ENCODE peak calls at places on chromosomes 2 and 18, in six cellular contexts. O is B cell, B is Calu3, Q is WTC11, A is bronchial epithelial cell, K is body of pancreas. W is an unnamed sample.

GRCh38 chr18:8301427-8302172 is 307.6 kb upstream of the RAB12 start:
- DNase-seq in O (no peak), B (peak), Q (no peak), A (no peak), K (peak), W (no peak)

GRCh38 chr2:226274143-226274542 is 525.5 kb downstream of the IRS1 start:
- DNase-seq in O (no peak), B (no peak), Q (no peak), A (peak), K (no peak), W (no peak)

GRCh38 chr2:231710751-231711676 is 2.7 kb downstream of the PTMA start:
- DNase-seq in O (no peak), B (peak), Q (no peak), A (no peak), K (no peak), W (no peak)

GRCh38 chr18:23964282-23965238 is 50.0 kb upstream of the TTC39C start:
- DNase-seq in O (no peak), B (peak), Q (no peak), A (peak), K (no peak), W (no peak)

GRCh38 chr2:157185828-157186227 is 71.7 kb upstream of the GALNT5 start:
- DNase-seq in O (no peak), B (no peak), Q (no peak), A (no peak), K (no peak), W (no peak)

GRCh38 chr18:69495841-69496533 is 95.3 kb downstream of the DOK6 start:
- DNase-seq in O (no peak), B (no peak), Q (no peak), A (no peak), K (no peak), W (no peak)

GRCh38 chr2:28405537-28405936 is 12.9 kb downstream of the FOSL2 start:
- DNase-seq in O (no peak), B (no peak), Q (no peak), A (no peak), K (no peak), W (no peak)

GRCh38 chr2:19362652-19363473 is 4.4 kb upstream of the OSR1 start:
- DNase-seq in O (peak), B (peak), Q (peak), A (peak), K (peak), W (peak)

GRCh38 chr2:150705767-150706166 is 218.3 kb upstream of the RND3 start:
- DNase-seq in O (no peak), B (no peak), Q (no peak), A (peak), K (no peak), W (no peak)

GRCh38 chr2:227903395-227903794 is 32.0 kb downstream of the DAW1 start:
- DNase-seq in O (no peak), B (no peak), Q (no peak), A (no peak), K (no peak), W (no peak)

GRCh38 chr18:47749195-47749973 is 181.1 kb downstream of the SMAD2 start:
- DNase-seq in O (peak), B (peak), Q (peak), A (peak), K (peak), W (peak)

GRCh38 chr2:46269545-46270273 is 27.5 kb upstream of the EPAS1 start:
- DNase-seq in O (no peak), B (no peak), Q (no peak), A (no peak), K (no peak), W (no peak)

GRCh38 chr2:105581568-105581944 is 163.2 kb upstream of the NCK2 start:
- DNase-seq in O (no peak), B (no peak), Q (no peak), A (peak), K (no peak), W (no peak)

GRCh38 chr2:151815821-151816489 is 12.3 kb downstream of the ARL5A start:
- DNase-seq in O (no peak), B (no peak), Q (no peak), A (no peak), K (no peak), W (no peak)

GRCh38 chr2:20196053-20196880 is 28.7 kb downstream of the SDC1 start:
- DNase-seq in O (no peak), B (peak), Q (no peak), A (no peak), K (peak), W (no peak)

GRCh38 chr2:195648780-195649179 is 8.2 kb upstream of the SLC39A10 start:
- DNase-seq in O (no peak), B (no peak), Q (no peak), A (no peak), K (no peak), W (no peak)

GRCh38 chr18:12477606-12478005 is 69.9 kb downstream of the PRELID3A start:
- DNase-seq in O (no peak), B (no peak), Q (no peak), A (no peak), K (no peak), W (no peak)

GRCh38 chr18:44715245-44715644 is 34.6 kb downstream of the SETBP1 start:
- DNase-seq in O (no peak), B (no peak), Q (no peak), A (peak), K (no peak), W (no peak)

GRCh38 chr18:51617167-51617566 is 419.7 kb upstream of the MEX3C start:
- DNase-seq in O (no peak), B (no peak), Q (no peak), A (peak), K (no peak), W (no peak)

GRCh38 chr2:240933048-240933965 is 27.2 kb downstream of the CROCC2 start:
- DNase-seq in O (peak), B (no peak), Q (peak), A (no peak), K (no peak), W (no peak)

GRCh38 chr2:152298754-152299153 is 36.2 kb upstream of the FMNL2 start:
- DNase-seq in O (no peak), B (no peak), Q (no peak), A (peak), K (no peak), W (no peak)

GRCh38 chr2:127597046-127597983 is 48.6 kb upstream of the GPR17 start:
- DNase-seq in O (no peak), B (no peak), Q (no peak), A (no peak), K (no peak), W (no peak)

GRCh38 chr18:28063181-28063790 is 113.6 kb downstream of the CDH2 start:
- DNase-seq in O (no peak), B (no peak), Q (no peak), A (peak), K (no peak), W (no peak)

GRCh38 chr18:777021-777420 is 35.0 kb downstream of the YES1 start:
- DNase-seq in O (no peak), B (no peak), Q (no peak), A (peak), K (no peak), W (no peak)

GRCh38 chr2:23248667-23249066 is 136.3 kb upstream of the KLHL29 start:
- DNase-seq in O (no peak), B (no peak), Q (no peak), A (no peak), K (no peak), W (no peak)

GRCh38 chr2:177344316-177344715 is 48.3 kb upstream of the AGPS start:
- DNase-seq in O (no peak), B (no peak), Q (no peak), A (no peak), K (no peak), W (no peak)
- TF ChIP-seq CTCF in O (no peak), B (no peak), Q (no peak), A (no peak), K (no peak), W (no peak)

DNA sequence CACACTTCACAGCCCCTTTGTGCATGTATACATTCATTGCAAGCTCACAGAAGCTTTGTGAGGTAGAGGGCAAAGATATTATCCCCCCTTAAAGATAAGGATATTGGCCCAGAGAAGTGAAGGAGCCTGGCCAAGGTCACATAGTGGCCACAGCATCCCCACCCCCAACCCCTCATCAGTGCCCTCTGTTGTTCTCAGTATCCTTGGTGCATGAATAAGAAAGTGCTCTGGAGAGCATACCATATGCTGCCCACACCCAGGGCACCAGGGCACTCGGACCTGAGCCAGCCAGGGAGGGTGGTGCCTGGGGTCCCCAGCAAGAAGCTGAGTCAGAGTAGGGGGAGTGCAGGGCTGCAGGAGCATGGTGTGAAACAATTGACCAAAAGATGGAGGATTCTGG is 3.3 kb downstream of the DYSF start:
- DNase-seq in O (no peak), B (no peak), Q (no peak), A (no peak), K (no peak), W (no peak)
- TF ChIP-seq CTCF in O (no peak), B (no peak), Q (no peak), A (no peak), K (no peak), W (no peak)

DNA sequence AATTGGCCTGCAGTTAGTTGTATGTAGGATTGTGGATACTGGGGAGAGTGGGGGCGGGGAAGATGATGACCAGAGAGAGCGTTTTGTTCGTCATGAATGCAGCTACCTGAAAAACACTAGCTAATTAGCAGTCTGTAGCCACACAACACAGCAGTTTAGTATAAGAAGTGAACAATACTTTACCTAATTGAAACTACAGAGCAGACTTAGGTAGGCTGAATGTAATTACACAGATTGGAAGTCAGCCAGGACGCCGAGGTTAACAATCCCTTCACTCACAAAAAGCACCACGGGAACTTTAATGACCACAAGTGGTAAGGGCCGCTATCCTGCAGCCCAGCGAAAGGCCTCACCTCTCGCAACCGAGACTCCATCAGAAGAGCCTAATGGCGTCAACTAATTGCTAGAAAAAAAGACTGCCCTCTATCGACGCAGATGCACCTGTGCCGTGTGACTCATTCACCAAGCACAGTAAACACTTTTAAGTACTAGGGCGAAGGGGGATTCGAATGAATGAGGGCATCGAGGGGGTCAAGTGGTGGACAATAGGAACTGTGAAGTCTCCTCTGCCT is 591.0 kb downstream of the ARHGAP15 start:
- DNase-seq in O (no peak), B (no peak), Q (peak), A (no peak), K (no peak), W (no peak)
- TF ChIP-seq CTCF in O (no peak), B (no peak), Q (no peak), A (no peak), K (no peak), W (no peak)

GRCh38 chr2:119706196-119706595 is 27.2 kb downstream of the TMEM177 start:
- DNase-seq in O (no peak), B (no peak), Q (no peak), A (no peak), K (no peak), W (no peak)
- TF ChIP-seq CTCF in O (no peak), B (no peak), Q (no peak), A (no peak), K (no peak), W (no peak)

DNA sequence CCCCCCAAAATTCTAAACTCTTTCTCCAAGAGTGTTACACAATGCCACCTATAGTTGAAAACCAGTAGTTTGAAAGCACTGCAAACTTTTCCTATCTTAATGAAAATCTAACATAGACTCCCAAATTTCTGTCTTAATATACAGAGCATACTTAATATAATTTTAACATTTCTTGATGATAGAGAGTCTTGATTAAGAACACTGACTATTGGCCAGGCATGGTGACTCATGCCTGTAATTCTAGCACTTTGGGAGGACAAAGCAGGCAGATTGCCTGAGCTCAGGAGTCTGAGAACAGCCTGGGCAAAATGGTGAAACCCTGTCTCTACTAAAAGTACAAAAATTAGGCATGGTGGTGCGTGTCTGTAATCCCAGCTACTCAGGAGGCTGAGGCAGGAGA is 34.2 kb downstream of the ASXL2 start:
- DNase-seq in O (no peak), B (no peak), Q (no peak), A (peak), K (no peak), W (no peak)
- TF ChIP-seq CTCF in O (no peak), B (no peak), Q (no peak), A (no peak), K (no peak), W (no peak)

DNA sequence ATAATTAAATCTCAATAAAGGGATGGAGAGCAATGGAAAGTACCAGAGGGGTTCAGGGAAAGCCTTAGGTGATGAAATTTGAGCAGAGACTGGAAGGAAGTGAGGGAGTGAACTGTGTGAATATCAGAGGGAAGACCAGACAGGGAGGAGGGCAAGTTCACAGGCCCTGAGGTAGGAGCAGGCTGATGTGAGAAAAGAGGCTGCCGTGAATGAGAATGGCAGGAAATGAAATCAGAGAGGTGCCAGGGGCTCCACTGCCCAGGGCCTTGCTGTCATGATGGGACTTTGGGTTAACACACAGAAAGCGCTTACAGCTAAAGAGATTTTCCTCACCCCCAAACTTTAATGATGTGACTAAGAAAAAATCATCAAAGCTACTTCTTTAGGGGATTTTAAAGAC is 53.8 kb downstream of the MARCHF4 start:
- DNase-seq in O (no peak), B (no peak), Q (no peak), A (no peak), K (no peak), W (no peak)
- TF ChIP-seq CTCF in O (no peak), B (no peak), Q (no peak), A (no peak), K (no peak), W (no peak)

GRCh38 chr2:221370942-221371221 is 201.2 kb downstream of the EPHA4 start:
- DNase-seq in O (no peak), B (no peak), Q (no peak), A (no peak), K (no peak), W (no peak)

GRCh38 chr2:221371347-221371746 is 200.8 kb downstream of the EPHA4 start:
- DNase-seq in O (no peak), B (no peak), Q (no peak), A (no peak), K (no peak), W (no peak)

GRCh38 chr2:221370076-221370941 is 201.8 kb downstream of the EPHA4 start:
- DNase-seq in O (no peak), B (no peak), Q (no peak), A (no peak), K (no peak), W (no peak)

GRCh38 chr2:221374234-221374633 is 197.9 kb downstream of the EPHA4 start:
- DNase-seq in O (no peak), B (no peak), Q (no peak), A (no peak), K (no peak), W (no peak)

DNA sequence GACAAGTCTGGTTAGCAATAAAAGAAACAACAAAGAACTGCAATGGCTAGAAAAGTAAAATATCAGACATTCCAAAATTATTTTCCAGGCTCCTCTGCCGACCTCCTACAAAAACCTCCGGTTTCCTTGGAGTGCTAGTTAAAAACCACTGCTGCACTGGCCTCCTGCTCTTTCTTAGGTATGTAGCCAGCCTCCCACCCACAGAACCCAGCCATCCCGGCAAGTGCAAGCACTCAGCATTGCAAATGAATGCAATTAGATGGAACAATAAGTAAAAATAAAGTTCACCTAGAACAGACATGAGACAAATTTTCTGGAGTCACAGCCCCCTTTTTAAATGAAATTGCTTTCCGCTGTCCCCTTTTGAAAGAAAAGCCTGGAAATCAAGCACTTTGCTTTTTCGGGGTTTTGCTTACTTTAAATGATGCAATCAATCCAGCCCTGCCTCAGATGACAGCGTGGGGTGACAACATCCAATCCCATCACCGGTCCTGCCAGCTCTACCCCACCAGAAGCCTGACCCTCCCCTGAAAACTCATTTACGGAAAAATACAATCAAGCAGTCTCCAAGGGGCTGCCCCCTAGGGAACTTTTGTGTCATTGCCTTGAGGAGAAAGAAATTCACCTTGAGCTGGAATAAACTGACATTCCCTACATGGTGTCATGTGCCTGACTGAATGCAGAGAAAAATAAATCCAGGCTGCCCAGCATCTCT is 199.8 kb downstream of the EPHA4 start:
- DNase-seq in O (no peak), B (no peak), Q (peak), A (no peak), K (no peak), W (no peak)
- TF ChIP-seq CTCF in O (no peak), B (no peak), Q (no peak), A (no peak), K (no peak), W (no peak)

GRCh38 chr2:3754280-3754679 is 50.9 kb downstream of the DCDC2C start:
- DNase-seq in O (no peak), B (no peak), Q (no peak), A (no peak), K (no peak), W (no peak)
- TF ChIP-seq CTCF in O (no peak), B (no peak), Q (no peak), A (no peak), K (no peak), W (no peak)

GRCh38 chr18:79951545-79952456 is at the start of gene SLC66A2:
- DNase-seq in O (peak), B (peak), Q (peak), A (peak), K (peak), W (peak)
- TF ChIP-seq CTCF in O (no peak), B (no peak), Q (no peak), A (no peak), K (no peak), W (no peak)